ENCODE peak calls at places on chromosomes 13 and 19, in four cellular contexts. Q is stimulated activated CD4-positive, alpha-beta T cell treated with anti-CD3 and anti-CD28 coated beads, Interleukin-15, amount 100 ng/mL, for 1 hour; Z is brain microvascular endothelial cell; N is NCI-H1092. R is an unnamed sample.

GRCh38 chr19:53506728-53507127 is 31.2 kb upstream of the ZNF331 start:
- DNase-seq in N (no peak), Q (no peak), Z (no peak), R (no peak)

GRCh38 chr13:41059466-41059865 is 1.8 kb upstream of the WBP4 start:
- DNase-seq in N (no peak), Q (no peak), Z (no peak), R (no peak)

GRCh38 chr13:110042253-110042652 is 255.9 kb upstream of the IRS2 start:
- DNase-seq in Z (no peak), N (no peak), Q (no peak), R (no peak)

GRCh38 chr13:43390101-43390500 is 366.7 kb downstream of the DNAJC15 start:
- DNase-seq in Z (no peak), Q (no peak), N (no peak), R (no peak)

GRCh38 chr13:46476174-46476573 is 76.8 kb upstream of the LRCH1 start:
- DNase-seq in N (no peak), Z (no peak), Q (no peak), R (no peak)

GRCh38 chr13:45258339-45258685 is 57.5 kb upstream of the KCTD4 start:
- DNase-seq in Z (no peak), Q (no peak), N (no peak), R (no peak)

GRCh38 chr13:113275387-113275786 is 21.7 kb upstream of the LAMP1 start:
- DNase-seq in Z (peak), N (peak), Q (no peak), R (no peak)

GRCh38 chr13:107450931-107451330 is 764.4 kb downstream of the LIG4 start:
- DNase-seq in Q (no peak), Z (peak), N (no peak), R (no peak)

GRCh38 chr13:50797081-50797480 is 46.4 kb downstream of the DLEU7 start:
- DNase-seq in N (no peak), Q (no peak), Z (peak), R (no peak)

GRCh38 chr19:45038931-45039893 is at the start of gene CLASRP:
- DNase-seq in Z (peak), N (peak), Q (peak), R (no peak)

GRCh38 chr13:64470751-64471150 is 2759.4 kb downstream of the PCDH9 start:
- DNase-seq in Z (no peak), N (no peak), Q (no peak), R (no peak)

GRCh38 chr19:5621945-5622464 is 571 bp downstream of the SAFB2 start:
- DNase-seq in N (no peak), Q (peak), Z (no peak), R (no peak)

GRCh38 chr19:5977785-5978605 is at the start of gene RANBP3:
- DNase-seq in Q (peak), N (peak), Z (peak), R (peak)

GRCh38 chr13:82833928-82834327 is 1048.3 kb downstream of the SLITRK1 start:
- DNase-seq in Z (no peak), N (no peak), Q (no peak), R (no peak)

GRCh38 chr13:106038752-106039151 is 496.7 kb downstream of the EFNB2 start:
- DNase-seq in Z (peak), N (no peak), Q (no peak), R (no peak)

GRCh38 chr13:52158629-52159158 is 703 bp downstream of the NEK3 start:
- DNase-seq in Q (no peak), Z (peak), N (no peak), R (no peak)

GRCh38 chr19:45747513-45747912 is 14.3 kb downstream of the MEIOSIN start:
- DNase-seq in N (no peak), Q (no peak), Z (no peak), R (no peak)

GRCh38 chr19:46126086-46126485 is 1.6 kb upstream of the IGFL3 start:
- DNase-seq in N (no peak), Q (no peak), Z (no peak), R (no peak)

GRCh38 chr13:78299832-78300623 is 303.3 kb downstream of the POU4F1 start:
- DNase-seq in Q (no peak), N (no peak), Z (no peak), R (no peak)

GRCh38 chr13:88919970-88920628 is 1248.9 kb downstream of the SLITRK5 start:
- DNase-seq in N (no peak), Z (no peak), Q (peak), R (no peak)

GRCh38 chr13:96238241-96238640 is 148.3 kb downstream of the HS6ST3 start:
- DNase-seq in Z (no peak), N (no peak), Q (no peak), R (no peak)

R was measured in cortex of kidney.